ENCODE peak calls at places on chromosomes 16 and 17, in eight cellular contexts. V is left ventricle myocardium inferior; E is CD4-positive, alpha-beta memory T cell; P is sigmoid colon; T is CD8-positive, alpha-beta T cell; K is uterus; N is H1; B is lower lobe of right lung. G is an unnamed sample.

GRCh38 chr17:15479697-15480096 is 12.3 kb upstream of the CDRT4 start:
- DNase-seq in K (no peak), V (no peak), P (peak; percentile 14), T (no peak), N (no peak), B (no peak), E (no peak), G (no peak)

GRCh38 chr17:66290097-66290722 is 12.2 kb upstream of the PRKCA start:
- DNase-seq in T (no peak), P (no peak), E (no peak), N (no peak), V (no peak), B (no peak), K (no peak), G (no peak)

GRCh38 chr16:56910654-56911539 is 21.0 kb upstream of the HERPUD1 start:
- DNase-seq in V (no peak), T (no peak), P (no peak), E (no peak), B (no peak), K (no peak), N (no peak), G (no peak)

GRCh38 chr16:17275076-17275732 is 195.6 kb downstream of the XYLT1 start:
- DNase-seq in V (no peak), K (no peak), T (no peak), P (no peak), N (no peak), B (no peak), E (no peak), G (no peak)

GRCh38 chr17:9028171-9028570 is 6.9 kb downstream of the NTN1 start:
- DNase-seq in B (no peak), K (no peak), P (no peak), T (no peak), V (no peak), N (no peak), E (no peak), G (no peak)

GRCh38 chr17:67994827-67995567 is 1.3 kb downstream of the C17orf58 start:
- DNase-seq in V (no peak), N (no peak), E (no peak), P (no peak), K (peak; percentile 30), T (no peak), B (no peak), G (no peak)

GRCh38 chr16:84508502-84508901 is 4.0 kb upstream of the MEAK7 start:
- DNase-seq in E (peak; percentile 36), K (no peak), V (no peak), B (peak; percentile 28), P (no peak), T (no peak), N (no peak), G (peak; percentile 24)

GRCh38 chr17:2905697-2906595 is 109.7 kb downstream of the RAP1GAP2 start:
- DNase-seq in T (no peak), B (no peak), N (no peak), K (no peak), P (no peak), V (no peak), E (no peak), G (no peak)

GRCh38 chr16:22946433-22946832 is 132.5 kb downstream of the HS3ST2 start:
- DNase-seq in T (no peak), E (no peak), N (no peak), K (no peak), B (no peak), V (no peak), P (no peak), G (no peak)

GRCh38 chr17:47982645-47983440 is 11.9 kb downstream of the CDK5RAP3 start:
- DNase-seq in K (no peak), V (no peak), B (no peak), P (no peak), N (no peak), E (no peak), T (no peak), G (peak; percentile 22)

GRCh38 chr16:85010931-85011845 is at the start of gene ZDHHC7:
- DNase-seq in T (peak; percentile 86), P (peak; percentile 95), N (peak; percentile 46), B (peak; percentile 91), E (peak; percentile 83), V (peak; percentile 89), K (peak; percentile 87), G (peak; percentile 85)

GRCh38 chr17:74354123-74354522 is 7.5 kb downstream of the BTBD17 start:
- DNase-seq in T (peak; percentile 57), P (no peak), K (no peak), E (peak; percentile 52), N (no peak), B (no peak), V (peak; percentile 45), G (peak; percentile 22)

GRCh38 chr16:87845807-87846619 is 23.3 kb downstream of the SLC7A5 start:
- DNase-seq in T (no peak), B (no peak), K (no peak), N (no peak), E (no peak), P (peak; percentile 65), V (no peak), G (no peak)

GRCh38 chr16:50340578-50340977 is 28.2 kb downstream of the BRD7 start:
- DNase-seq in P (no peak), K (no peak), V (no peak), T (no peak), E (no peak), B (no peak), N (no peak), G (no peak)

GRCh38 chr17:75241996-75242460 is 19.4 kb downstream of the GGA3 start:
- DNase-seq in E (no peak), B (no peak), V (no peak), P (no peak), K (no peak), T (no peak), N (no peak), G (no peak)

GRCh38 chr17:5418858-5419355 is 555 bp downstream of the NUP88 start:
- DNase-seq in T (peak; percentile 64), V (no peak), P (no peak), K (no peak), N (no peak), E (peak; percentile 79), B (peak; percentile 48), G (peak; percentile 80)

GRCh38 chr16:79431923-79432322 is 168.6 kb downstream of the MAF start:
- DNase-seq in K (no peak), E (no peak), P (no peak), N (no peak), T (no peak), B (no peak), V (no peak), G (no peak)

GRCh38 chr17:31629696-31630470 is 229.2 kb downstream of the COPRS start:
- DNase-seq in N (no peak), B (no peak), P (no peak), V (no peak), E (no peak), T (no peak), K (no peak), G (no peak)

GRCh38 chr17:42016411-42016831 is 818 bp downstream of the DNAJC7 start:
- DNase-seq in N (no peak), P (no peak), E (peak; percentile 7), B (no peak), V (no peak), T (no peak), K (no peak), G (no peak)

GRCh38 chr17:40323731-40324650 is 15.0 kb downstream of the RARA start:
- DNase-seq in K (no peak), P (peak; percentile 83), N (no peak), B (peak; percentile 76), T (peak; percentile 74), E (peak; percentile 77), V (peak; percentile 73), G (peak; percentile 89)
- H3K4me1 ChIP-seq in K (peaks cover 14% of the 10 kb centered on the region), P (peaks cover 100% of the 10 kb centered on the region), N (no peaks in the 10 kb centered on the region), B (peaks cover 99% of the 10 kb centered on the region), T (peaks cover 91% of the 10 kb centered on the region), E (peaks cover 92% of the 10 kb centered on the region), V (peaks cover 100% of the 10 kb centered on the region), G (peaks cover 93% of the 10 kb centered on the region)

GRCh38 chr17:77948690-77949114 is 9.8 kb upstream of the TNRC6C start:
- DNase-seq in P (no peak), B (no peak), E (no peak), T (no peak), N (no peak), V (no peak), K (no peak), G (no peak)
- H3K27me3 ChIP-seq in P (no peaks in the 10 kb centered on the region), B (no peaks in the 10 kb centered on the region), E (no peaks in the 10 kb centered on the region), T (no peaks in the 10 kb centered on the region), N (peaks cover 2% of the 10 kb centered on the region), V (peaks cover 14% of the 10 kb centered on the region), K (no peaks in the 10 kb centered on the region), G (no peaks in the 10 kb centered on the region)

GRCh38 chr17:72119963-72120877 is 600 bp upstream of the SOX9 start:
- DNase-seq in P (peak; percentile 68), K (no peak), T (no peak), N (no peak), E (no peak), B (no peak), V (peak; percentile 50), G (no peak)
- H3K4me1 ChIP-seq in P (peaks cover 61% of the 10 kb centered on the region), K (no peaks in the 10 kb centered on the region), T (peaks cover 10% of the 10 kb centered on the region), N (no peaks in the 10 kb centered on the region), E (peaks cover 7% of the 10 kb centered on the region), B (peaks cover 43% of the 10 kb centered on the region), V (peaks cover 80% of the 10 kb centered on the region), G (no peaks in the 10 kb centered on the region)

GRCh38 chr16:70692130-70692470 is 6.2 kb upstream of the MTSS2 start:
- DNase-seq in B (no peak), T (no peak), N (no peak), E (no peak), K (no peak), P (no peak), V (no peak), G (no peak)
- H3K27me3 ChIP-seq in B (no peaks in the 10 kb centered on the region), T (no peaks in the 10 kb centered on the region), N (no peaks in the 10 kb centered on the region), E (no peaks in the 10 kb centered on the region), K (no peaks in the 10 kb centered on the region), P (no peaks in the 10 kb centered on the region), V (no peaks in the 10 kb centered on the region), G (no peaks in the 10 kb centered on the region)